ENCODE peak calls at places on chromosomes 12 and 14, in seven cellular contexts. One of them, this sample, is unnamed.

GRCh38 chr14:22314183-22314820 is 274.7 kb downstream of the DAD1 start:
- DNase-seq in activated B cell treated with CpG ODN at 0.5 μM for 24 hours: no peak
- DNase-seq in A549: peak; percentile 71
- DNase-seq in NB4: peak; percentile 74
- DNase-seq in astrocyte of the spinal cord: peak; percentile 63
- DNase-seq in osteoblast: no peak
- DNase-seq in suprapubic skin: no peak
- DNase-seq in this sample: peak; percentile 14

GRCh38 chr14:66087231-66087630 is 398.9 kb upstream of the CCDC196 start:
- DNase-seq in activated B cell treated with CpG ODN at 0.5 μM for 24 hours: no peak
- DNase-seq in A549: no peak
- DNase-seq in NB4: peak; percentile 19
- DNase-seq in astrocyte of the spinal cord: peak; percentile 7
- DNase-seq in osteoblast: no peak
- DNase-seq in suprapubic skin: no peak
- DNase-seq in this sample: peak; percentile 34

GRCh38 chr14:93092606-93093556 is 22.8 kb downstream of the ITPK1 start:
- DNase-seq in activated B cell treated with CpG ODN at 0.5 μM for 24 hours: no peak
- DNase-seq in A549: no peak
- DNase-seq in NB4: no peak
- DNase-seq in astrocyte of the spinal cord: no peak
- DNase-seq in osteoblast: peak; percentile 48
- DNase-seq in suprapubic skin: no peak
- DNase-seq in this sample: no peak

GRCh38 chr12:57838594-57839302 is 7.8 kb downstream of the CTDSP2 start:
- DNase-seq in activated B cell treated with CpG ODN at 0.5 μM for 24 hours: no peak
- DNase-seq in A549: no peak
- DNase-seq in NB4: no peak
- DNase-seq in astrocyte of the spinal cord: no peak
- DNase-seq in osteoblast: peak; percentile 54
- DNase-seq in suprapubic skin: no peak
- DNase-seq in this sample: no peak

GRCh38 chr12:12469386-12469785 is 93.3 kb downstream of the DUSP16 start:
- DNase-seq in activated B cell treated with CpG ODN at 0.5 μM for 24 hours: no peak
- DNase-seq in A549: no peak
- DNase-seq in NB4: no peak
- DNase-seq in astrocyte of the spinal cord: no peak
- DNase-seq in osteoblast: no peak
- DNase-seq in suprapubic skin: no peak
- DNase-seq in this sample: no peak

GRCh38 chr12:1917172-1918070 is 1.0 kb downstream of the CACNA2D4 start:
- DNase-seq in activated B cell treated with CpG ODN at 0.5 μM for 24 hours: no peak
- DNase-seq in A549: no peak
- DNase-seq in NB4: peak; percentile 88
- DNase-seq in astrocyte of the spinal cord: no peak
- DNase-seq in osteoblast: peak; percentile 49
- DNase-seq in suprapubic skin: peak; percentile 57
- DNase-seq in this sample: no peak

GRCh38 chr14:104891664-104892500 is 26.8 kb downstream of the CEP170B start:
- DNase-seq in activated B cell treated with CpG ODN at 0.5 μM for 24 hours: no peak
- DNase-seq in A549: no peak
- DNase-seq in NB4: peak; percentile 2
- DNase-seq in astrocyte of the spinal cord: no peak
- DNase-seq in osteoblast: peak; percentile 81
- DNase-seq in suprapubic skin: peak; percentile 78
- DNase-seq in this sample: no peak

GRCh38 chr14:52082903-52083302 is 14.0 kb upstream of the NID2 start:
- DNase-seq in activated B cell treated with CpG ODN at 0.5 μM for 24 hours: no peak
- DNase-seq in A549: no peak
- DNase-seq in NB4: no peak
- DNase-seq in astrocyte of the spinal cord: no peak
- DNase-seq in osteoblast: no peak
- DNase-seq in suprapubic skin: no peak
- DNase-seq in this sample: no peak

GRCh38 chr14:105839425-105840265 is 313.3 kb downstream of the TMEM121 start:
- DNase-seq in activated B cell treated with CpG ODN at 0.5 μM for 24 hours: no peak
- DNase-seq in A549: no peak
- DNase-seq in NB4: no peak
- DNase-seq in astrocyte of the spinal cord: no peak
- DNase-seq in osteoblast: peak; percentile 51
- DNase-seq in suprapubic skin: no peak
- DNase-seq in this sample: no peak

GRCh38 chr14:36514278-36515104 is 5.5 kb downstream of the NKX2-1 start:
- DNase-seq in activated B cell treated with CpG ODN at 0.5 μM for 24 hours: no peak
- DNase-seq in A549: no peak
- DNase-seq in NB4: no peak
- DNase-seq in astrocyte of the spinal cord: no peak
- DNase-seq in osteoblast: peak; percentile 82
- DNase-seq in suprapubic skin: no peak
- DNase-seq in this sample: no peak

GRCh38 chr12:127943481-127944210 is 323.3 kb upstream of the TMEM132C start:
- DNase-seq in activated B cell treated with CpG ODN at 0.5 μM for 24 hours: no peak
- DNase-seq in A549: no peak
- DNase-seq in NB4: peak; percentile 37
- DNase-seq in astrocyte of the spinal cord: no peak
- DNase-seq in osteoblast: no peak
- DNase-seq in suprapubic skin: no peak
- DNase-seq in this sample: no peak

GRCh38 chr12:47686645-47687240 is 19.1 kb downstream of the RPAP3 start:
- DNase-seq in activated B cell treated with CpG ODN at 0.5 μM for 24 hours: no peak
- DNase-seq in A549: peak; percentile 66
- DNase-seq in NB4: peak; percentile 59
- DNase-seq in astrocyte of the spinal cord: peak; percentile 55
- DNase-seq in osteoblast: peak; percentile 43
- DNase-seq in suprapubic skin: no peak
- DNase-seq in this sample: peak; percentile 74

GRCh38 chr14:58738189-58738836 is 100.6 kb downstream of the DACT1 start:
- DNase-seq in activated B cell treated with CpG ODN at 0.5 μM for 24 hours: no peak
- DNase-seq in A549: peak; percentile 50
- DNase-seq in NB4: no peak
- DNase-seq in astrocyte of the spinal cord: peak; percentile 89
- DNase-seq in osteoblast: no peak
- DNase-seq in suprapubic skin: no peak
- DNase-seq in this sample: peak; percentile 92

GRCh38 chr14:60222820-60223219 is 26.2 kb upstream of the PPM1A start:
- DNase-seq in activated B cell treated with CpG ODN at 0.5 μM for 24 hours: no peak
- DNase-seq in A549: no peak
- DNase-seq in NB4: no peak
- DNase-seq in astrocyte of the spinal cord: no peak
- DNase-seq in osteoblast: no peak
- DNase-seq in suprapubic skin: no peak
- DNase-seq in this sample: no peak

GRCh38 chr12:105259226-105259625 is 23.3 kb upstream of the APPL2 start:
- DNase-seq in activated B cell treated with CpG ODN at 0.5 μM for 24 hours: no peak
- DNase-seq in A549: no peak
- DNase-seq in NB4: no peak
- DNase-seq in astrocyte of the spinal cord: no peak
- DNase-seq in osteoblast: no peak
- DNase-seq in suprapubic skin: no peak
- DNase-seq in this sample: no peak

GRCh38 chr12:58310368-58310767 is 369.0 kb downstream of the ATP23 start:
- DNase-seq in activated B cell treated with CpG ODN at 0.5 μM for 24 hours: no peak
- DNase-seq in A549: peak; percentile 72
- DNase-seq in NB4: no peak
- DNase-seq in astrocyte of the spinal cord: no peak
- DNase-seq in osteoblast: no peak
- DNase-seq in suprapubic skin: no peak
- DNase-seq in this sample: peak; percentile 63

GRCh38 chr14:51228890-51229289 is 11.2 kb upstream of the TMX1 start:
- DNase-seq in activated B cell treated with CpG ODN at 0.5 μM for 24 hours: no peak
- DNase-seq in A549: no peak
- DNase-seq in NB4: no peak
- DNase-seq in astrocyte of the spinal cord: no peak
- DNase-seq in osteoblast: no peak
- DNase-seq in suprapubic skin: no peak
- DNase-seq in this sample: no peak

GRCh38 chr12:133081408-133081806 is 684 bp downstream of the ZNF140 start:
- DNase-seq in activated B cell treated with CpG ODN at 0.5 μM for 24 hours: no peak
- DNase-seq in A549: no peak
- DNase-seq in NB4: peak; percentile 36
- DNase-seq in astrocyte of the spinal cord: no peak
- DNase-seq in osteoblast: no peak
- DNase-seq in suprapubic skin: no peak
- DNase-seq in this sample: no peak

GRCh38 chr12:89770391-89770790 is 61.8 kb upstream of the ATP2B1 start:
- DNase-seq in activated B cell treated with CpG ODN at 0.5 μM for 24 hours: no peak
- DNase-seq in A549: no peak
- DNase-seq in NB4: no peak
- DNase-seq in astrocyte of the spinal cord: peak; percentile 43
- DNase-seq in osteoblast: no peak
- DNase-seq in suprapubic skin: no peak
- DNase-seq in this sample: no peak

GRCh38 chr14:95341564-95341963 is 21.9 kb upstream of the CLMN start:
- DNase-seq in activated B cell treated with CpG ODN at 0.5 μM for 24 hours: no peak
- DNase-seq in A549: no peak
- DNase-seq in NB4: no peak
- DNase-seq in astrocyte of the spinal cord: no peak
- DNase-seq in osteoblast: no peak
- DNase-seq in suprapubic skin: no peak
- DNase-seq in this sample: no peak
- TF ChIP-seq CTCF in activated B cell treated with CpG ODN at 0.5 μM for 24 hours: no peak
- TF ChIP-seq CTCF in A549: no peak
- TF ChIP-seq CTCF in NB4: no peak
- TF ChIP-seq CTCF in astrocyte of the spinal cord: no peak
- TF ChIP-seq CTCF in osteoblast: no peak
- TF ChIP-seq CTCF in suprapubic skin: no peak
- TF ChIP-seq CTCF in this sample: no peak

DNA sequence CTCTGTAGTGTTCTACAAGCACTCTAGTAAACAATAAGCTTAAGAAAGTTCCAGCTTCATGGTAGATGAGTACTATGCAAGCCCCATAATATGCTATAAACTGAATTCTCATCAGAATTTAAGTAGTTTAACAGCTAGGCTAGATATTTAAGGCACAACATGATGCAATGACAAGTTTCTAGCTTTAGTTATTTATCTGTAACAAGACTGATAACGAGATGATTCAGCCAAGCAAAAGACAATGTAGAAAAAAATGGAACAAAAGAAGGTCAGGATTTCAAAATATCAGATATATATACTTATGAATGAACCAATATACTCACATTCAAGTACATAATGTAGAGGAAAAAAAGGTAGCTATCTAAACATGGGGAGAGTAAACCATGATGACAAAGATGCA is 61.0 kb upstream of the RERGL start:
- DNase-seq in activated B cell treated with CpG ODN at 0.5 μM for 24 hours: no peak
- DNase-seq in A549: no peak
- DNase-seq in NB4: no peak
- DNase-seq in astrocyte of the spinal cord: no peak
- DNase-seq in osteoblast: no peak
- DNase-seq in suprapubic skin: no peak
- DNase-seq in this sample: no peak
- TF ChIP-seq CTCF in activated B cell treated with CpG ODN at 0.5 μM for 24 hours: no peak
- TF ChIP-seq CTCF in A549: no peak
- TF ChIP-seq CTCF in NB4: no peak
- TF ChIP-seq CTCF in astrocyte of the spinal cord: no peak
- TF ChIP-seq CTCF in osteoblast: no peak
- TF ChIP-seq CTCF in suprapubic skin: no peak
- TF ChIP-seq CTCF in this sample: no peak

GRCh38 chr12:94707892-94708291 is 57.5 kb upstream of the TMCC3 start:
- DNase-seq in activated B cell treated with CpG ODN at 0.5 μM for 24 hours: no peak
- DNase-seq in A549: no peak
- DNase-seq in NB4: no peak
- DNase-seq in astrocyte of the spinal cord: peak; percentile 56
- DNase-seq in osteoblast: no peak
- DNase-seq in suprapubic skin: no peak
- DNase-seq in this sample: peak; percentile 73

GRCh38 chr12:94706250-94706661 is 55.9 kb upstream of the TMCC3 start:
- DNase-seq in activated B cell treated with CpG ODN at 0.5 μM for 24 hours: no peak
- DNase-seq in A549: no peak
- DNase-seq in NB4: no peak
- DNase-seq in astrocyte of the spinal cord: no peak
- DNase-seq in osteoblast: no peak
- DNase-seq in suprapubic skin: no peak
- DNase-seq in this sample: no peak

GRCh38 chr12:94712852-94713545 is 62.6 kb upstream of the TMCC3 start:
- DNase-seq in activated B cell treated with CpG ODN at 0.5 μM for 24 hours: no peak
- DNase-seq in A549: no peak
- DNase-seq in NB4: no peak
- DNase-seq in astrocyte of the spinal cord: no peak
- DNase-seq in osteoblast: peak; percentile 18
- DNase-seq in suprapubic skin: no peak
- DNase-seq in this sample: no peak

GRCh38 chr12:94714378-94714777 is 64.0 kb upstream of the TMCC3 start:
- DNase-seq in activated B cell treated with CpG ODN at 0.5 μM for 24 hours: no peak
- DNase-seq in A549: no peak
- DNase-seq in NB4: no peak
- DNase-seq in astrocyte of the spinal cord: peak; percentile 86
- DNase-seq in osteoblast: peak; percentile 87
- DNase-seq in suprapubic skin: no peak
- DNase-seq in this sample: peak; percentile 83

GRCh38 chr12:94710933-94711332 is 60.6 kb upstream of the TMCC3 start:
- DNase-seq in activated B cell treated with CpG ODN at 0.5 μM for 24 hours: no peak
- DNase-seq in A549: peak; percentile 61
- DNase-seq in NB4: peak; percentile 68
- DNase-seq in astrocyte of the spinal cord: no peak
- DNase-seq in osteoblast: no peak
- DNase-seq in suprapubic skin: no peak
- DNase-seq in this sample: no peak
- TF ChIP-seq CTCF in activated B cell treated with CpG ODN at 0.5 μM for 24 hours: no peak
- TF ChIP-seq CTCF in A549: peak; percentile 35
- TF ChIP-seq CTCF in NB4: peak; percentile 82
- TF ChIP-seq CTCF in astrocyte of the spinal cord: peak; percentile 43
- TF ChIP-seq CTCF in osteoblast: peak; percentile 46
- TF ChIP-seq CTCF in suprapubic skin: no peak
- TF ChIP-seq CTCF in this sample: peak; percentile 21

GRCh38 chr12:52849511-52849910 is 717 bp upstream of the KRT78 start:
- DNase-seq in activated B cell treated with CpG ODN at 0.5 μM for 24 hours: no peak
- DNase-seq in A549: no peak
- DNase-seq in NB4: no peak
- DNase-seq in astrocyte of the spinal cord: no peak
- DNase-seq in osteoblast: peak; percentile 62
- DNase-seq in suprapubic skin: no peak
- DNase-seq in this sample: no peak
- TF ChIP-seq CTCF in activated B cell treated with CpG ODN at 0.5 μM for 24 hours: no peak
- TF ChIP-seq CTCF in A549: no peak
- TF ChIP-seq CTCF in NB4: no peak
- TF ChIP-seq CTCF in astrocyte of the spinal cord: no peak
- TF ChIP-seq CTCF in osteoblast: no peak
- TF ChIP-seq CTCF in suprapubic skin: no peak
- TF ChIP-seq CTCF in this sample: no peak

GRCh38 chr14:71720978-71721624 is 211.1 kb upstream of the RGS6 start:
- DNase-seq in activated B cell treated with CpG ODN at 0.5 μM for 24 hours: no peak
- DNase-seq in A549: peak; percentile 71
- DNase-seq in NB4: peak; percentile 73
- DNase-seq in astrocyte of the spinal cord: peak; percentile 81
- DNase-seq in osteoblast: peak; percentile 88
- DNase-seq in suprapubic skin: no peak
- DNase-seq in this sample: peak; percentile 75
- TF ChIP-seq CTCF in activated B cell treated with CpG ODN at 0.5 μM for 24 hours: no peak
- TF ChIP-seq CTCF in A549: peak; percentile 46
- TF ChIP-seq CTCF in NB4: peak; percentile 68
- TF ChIP-seq CTCF in astrocyte of the spinal cord: peak; percentile 74
- TF ChIP-seq CTCF in osteoblast: peak; percentile 81
- TF ChIP-seq CTCF in suprapubic skin: no peak
- TF ChIP-seq CTCF in this sample: peak; percentile 72